ENCODE peak calls at places on chromosomes 12 and 14, in eight cellular contexts. W, C, U, E, D, S, J and G are unnamed samples.

GRCh38 chr14:60951781-60952435 is 29.0 kb downstream of the TRMT5 start:
- DNase-seq in E (no peak), S (no peak), W (peak; percentile 21), D (no peak), J (no peak), U (no peak), C (no peak), G (peak; percentile 70)

GRCh38 chr14:77950371-77950770 is 150.5 kb downstream of the ADCK1 start:
- DNase-seq in S (no peak), E (no peak), D (no peak), J (no peak), U (no peak), C (no peak), W (peak; percentile 47), G (no peak)

GRCh38 chr12:59164991-59165718 is 244.9 kb upstream of the LRIG3 start:
- DNase-seq in C (peak; percentile 10), W (peak; percentile 63), E (peak; percentile 64), U (peak; percentile 66), S (no peak), D (no peak), J (no peak), G (peak; percentile 31)

GRCh38 chr12:108418162-108418561 is 79.1 kb upstream of the CMKLR1 start:
- DNase-seq in E (no peak), D (no peak), C (no peak), S (no peak), W (no peak), U (no peak), J (no peak), G (no peak)

GRCh38 chr12:75041481-75041880 is 168.2 kb downstream of the KCNC2 start:
- DNase-seq in U (no peak), S (no peak), J (no peak), W (no peak), D (no peak), C (no peak), E (no peak), G (no peak)

GRCh38 chr14:35401422-35401729 is 3.2 kb downstream of the NFKBIA start:
- DNase-seq in E (no peak), U (no peak), S (no peak), D (no peak), J (no peak), W (no peak), C (no peak), G (no peak)

GRCh38 chr12:131830335-131831020 is 2.3 kb downstream of the MMP17 start:
- DNase-seq in E (peak; percentile 77), W (peak; percentile 78), J (peak; percentile 53), D (peak; percentile 82), S (peak; percentile 86), U (peak; percentile 88), C (peak; percentile 56), G (peak; percentile 28)

GRCh38 chr12:22255097-22255496 is 79.4 kb downstream of the ST8SIA1 start:
- DNase-seq in S (no peak), C (no peak), W (no peak), J (no peak), D (no peak), U (peak; percentile 79), E (peak; percentile 21), G (peak; percentile 35)

GRCh38 chr12:47032644-47033043 is 46.8 kb upstream of the PCED1B start:
- DNase-seq in W (peak; percentile 67), D (no peak), S (no peak), C (peak; percentile 44), J (no peak), E (peak; percentile 77), U (peak; percentile 59), G (peak; percentile 57)

GRCh38 chr14:76776306-76777251 is 15.3 kb downstream of the VASH1 start:
- DNase-seq in U (peak; percentile 25), S (peak; percentile 49), D (peak; percentile 43), J (no peak), C (no peak), E (no peak), W (no peak), G (no peak)

GRCh38 chr14:90828642-90829487 is 12.6 kb upstream of the TTC7B start:
- DNase-seq in W (no peak), S (no peak), C (peak; percentile 69), J (no peak), E (no peak), U (no peak), D (no peak), G (no peak)

GRCh38 chr12:105352049-105352448 is 21.6 kb downstream of the C12orf75 start:
- DNase-seq in C (peak; percentile 90), U (no peak), W (no peak), J (no peak), D (no peak), E (no peak), S (no peak), G (no peak)

GRCh38 chr12:77932216-77932615 is 101.5 kb downstream of the NAV3 start:
- DNase-seq in E (no peak), U (no peak), D (no peak), S (no peak), W (no peak), C (no peak), J (no peak), G (no peak)

GRCh38 chr14:81436296-81437138 is 36.4 kb upstream of the STON2 start:
- DNase-seq in J (peak; percentile 77), W (peak; percentile 47), C (no peak), E (peak; percentile 45), U (peak; percentile 96), S (peak; percentile 81), D (peak; percentile 84), G (no peak)

GRCh38 chr14:81435578-81436295 is 35.6 kb upstream of the STON2 start:
- DNase-seq in D (peak; percentile 63), E (peak; percentile 2), C (no peak), S (peak; percentile 69), U (peak; percentile 88), W (no peak), J (peak; percentile 39), G (no peak)

GRCh38 chr14:81433378-81433777 is 33.3 kb upstream of the STON2 start:
- DNase-seq in J (no peak), E (no peak), D (no peak), U (no peak), S (no peak), W (no peak), C (no peak), G (no peak)

GRCh38 chr14:81434230-81434629 is 34.1 kb upstream of the STON2 start:
- DNase-seq in E (no peak), U (peak; percentile 24), C (no peak), W (no peak), J (no peak), D (no peak), S (no peak), G (no peak)

GRCh38 chr14:81435048-81435577 is 35.0 kb upstream of the STON2 start:
- DNase-seq in J (no peak), U (no peak), C (no peak), D (no peak), E (no peak), W (no peak), S (no peak), G (no peak)
- H3K4me3 ChIP-seq in J (peak overlapping the region; percentile 56), U (peak overlapping the region; percentile 62), C (no peak overlapping the region), D (peak overlapping the region; percentile 64), E (no peak overlapping the region), W (no peak overlapping the region), S (peak overlapping the region; percentile 48), G (peak overlapping the region; percentile 53)

GRCh38 chr14:24690492-24690891 is 56.5 kb upstream of the GZMB start:
- DNase-seq in D (no peak), C (peak; percentile 66), U (peak; percentile 44), E (no peak), S (no peak), W (no peak), J (no peak), G (no peak)
- TF ChIP-seq CTCF in D (no peak), C (peak; percentile 30), U (peak; percentile 32), E (no peak), S (no peak), W (no peak), J (no peak), G (no peak)

GRCh38 chr12:2690348-2691000 is 104.3 kb upstream of the FKBP4 start:
- DNase-seq in J (no peak), W (no peak), E (no peak), U (no peak), D (no peak), C (no peak), S (no peak), G (no peak)

GRCh38 chr12:2689879-2690278 is 104.9 kb upstream of the FKBP4 start:
- DNase-seq in C (no peak), U (peak; percentile 21), W (no peak), E (no peak), D (no peak), S (no peak), J (no peak), G (no peak)

GRCh38 chr12:2692156-2692555 is 102.6 kb upstream of the FKBP4 start:
- DNase-seq in W (no peak), C (no peak), J (no peak), S (no peak), U (no peak), D (no peak), E (no peak), G (no peak)

GRCh38 chr12:2691001-2691339 is 103.8 kb upstream of the FKBP4 start:
- DNase-seq in J (peak; percentile 45), D (no peak), U (peak; percentile 74), C (peak; percentile 42), W (peak; percentile 31), S (no peak), E (peak; percentile 7), G (no peak)

GRCh38 chr12:2691340-2692111 is 103.2 kb upstream of the FKBP4 start:
- DNase-seq in U (peak; percentile 72), J (peak; percentile 36), E (no peak), W (no peak), C (peak; percentile 74), S (no peak), D (no peak), G (no peak)
- H3K4me3 ChIP-seq in U (peak overlapping the region; percentile 67), J (peak overlapping the region; percentile 56), E (no peak overlapping the region), W (peak overlapping the region; percentile 15), C (peak overlapping the region; percentile 60), S (no peak overlapping the region), D (peak overlapping the region; percentile 29), G (peak overlapping the region; percentile 30)

DNA sequence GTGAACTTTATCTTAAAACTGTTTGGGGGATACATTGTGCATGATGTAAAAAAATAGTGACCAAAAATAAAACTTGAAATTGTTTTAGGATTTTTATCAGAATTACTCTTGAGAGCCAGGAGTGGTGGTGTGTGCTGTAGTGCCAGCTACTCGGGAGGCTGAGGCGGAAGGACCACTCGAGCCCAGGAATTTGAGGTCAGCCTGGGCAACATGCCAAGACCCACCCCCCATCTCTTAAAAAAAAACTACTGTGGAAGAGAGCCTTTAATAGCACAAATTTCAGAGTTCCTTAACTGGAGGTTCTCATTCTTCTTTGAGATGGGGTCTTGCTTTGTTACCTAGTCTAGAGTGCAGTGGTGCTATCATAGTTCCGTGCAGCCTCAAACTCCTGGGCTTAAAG is 21.5 kb downstream of the CPSF2 start:
- DNase-seq in W (no peak), D (no peak), J (no peak), U (no peak), E (no peak), C (no peak), S (no peak), G (no peak)
- TF ChIP-seq CTCF in W (no peak), D (no peak), J (no peak), U (no peak), E (no peak), C (no peak), S (no peak), G (no peak)